ENCODE peak calls at places on chromosomes 5 and 9, in nine cellular contexts. F is heart left ventricle, N is omental fat pad, E is cardiac fibroblast, C is AG09319, W is pancreas, M is epithelial cell of esophagus, P is Caco-2, B is GM06990. G is an unnamed sample.

GRCh38 chr5:138606378-138606777 is 31.2 kb upstream of the HSPA9 start:
- DNase-seq in F (no peak), N (no peak), E (no peak), C (no peak), W (no peak), M (no peak), P (no peak), B (no peak), G (no peak)

GRCh38 chr5:125863579-125863978 is 559.6 kb upstream of the GRAMD2B start:
- DNase-seq in F (no peak), N (no peak), E (no peak), C (no peak), W (no peak), M (no peak), P (no peak), B (no peak), G (no peak)

GRCh38 chr9:27392451-27392850 is 95.5 kb upstream of the EQTN start:
- DNase-seq in F (no peak), N (no peak), E (no peak), C (no peak), W (no peak), M (no peak), P (no peak), B (no peak), G (no peak)

GRCh38 chr5:178740926-178741325 is 10.5 kb upstream of the ZNF354A start:
- DNase-seq in F (no peak), N (no peak), E (no peak), C (no peak), W (no peak), M (peak), P (no peak), B (no peak), G (no peak)

GRCh38 chr5:158958048-158958994 is 141.4 kb downstream of the EBF1 start:
- DNase-seq in F (no peak), N (no peak), E (peak), C (no peak), W (no peak), M (no peak), P (no peak), B (peak), G (no peak)

GRCh38 chr5:1521054-1521453 is 2.7 kb downstream of the LPCAT1 start:
- DNase-seq in F (peak), N (no peak), E (no peak), C (no peak), W (no peak), M (no peak), P (no peak), B (no peak), G (no peak)

GRCh38 chr9:132002827-132003704 is 76.6 kb downstream of the MED27 start:
- DNase-seq in F (no peak), N (no peak), E (no peak), C (no peak), W (no peak), M (peak), P (no peak), B (no peak), G (no peak)

GRCh38 chr5:124735169-124735858 is 11.1 kb downstream of the ZNF608 start:
- DNase-seq in F (no peak), N (no peak), E (peak), C (peak), W (no peak), M (no peak), P (peak), B (no peak), G (no peak)

GRCh38 chr5:109692011-109692410 is 2.3 kb downstream of the MAN2A1 start:
- DNase-seq in F (no peak), N (no peak), E (peak), C (peak), W (no peak), M (peak), P (no peak), B (peak), G (no peak)

GRCh38 chr5:17990168-17990567 is 355.9 kb downstream of the TAF11L14 start:
- DNase-seq in F (no peak), N (no peak), E (no peak), C (no peak), W (no peak), M (no peak), P (no peak), B (no peak), G (no peak)

GRCh38 chr5:143582869-143583268 is 179.4 kb upstream of the NR3C1 start:
- DNase-seq in F (no peak), N (no peak), E (peak), C (no peak), W (no peak), M (peak), P (no peak), B (no peak), G (no peak)

DNA sequence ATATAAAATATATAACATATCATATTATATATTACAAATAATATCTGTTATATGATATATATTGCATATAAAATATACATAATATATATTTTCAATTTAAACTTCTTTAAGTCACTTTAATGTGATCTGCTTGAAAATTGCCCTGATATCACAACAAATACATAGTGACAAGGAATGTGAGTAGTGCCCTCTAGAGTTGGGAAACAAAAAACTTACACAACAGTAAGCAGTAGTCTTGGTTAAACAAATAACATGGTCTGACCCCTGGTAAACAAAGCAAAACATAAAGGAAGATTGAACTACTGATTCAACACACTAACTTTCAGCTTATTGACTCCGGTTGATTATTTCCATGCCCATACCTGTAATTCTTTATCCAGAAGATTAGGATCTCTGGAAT is 188.3 kb upstream of the NMUR2 start:
- DNase-seq in F (no peak), N (no peak), E (no peak), C (no peak), W (no peak), M (peak), P (no peak), B (no peak), G (no peak)
- TF ChIP-seq CTCF in F (no peak), N (no peak), E (no peak), C (no peak), W (no peak), M (peak), P (no peak), B (peak), G (no peak)

DNA sequence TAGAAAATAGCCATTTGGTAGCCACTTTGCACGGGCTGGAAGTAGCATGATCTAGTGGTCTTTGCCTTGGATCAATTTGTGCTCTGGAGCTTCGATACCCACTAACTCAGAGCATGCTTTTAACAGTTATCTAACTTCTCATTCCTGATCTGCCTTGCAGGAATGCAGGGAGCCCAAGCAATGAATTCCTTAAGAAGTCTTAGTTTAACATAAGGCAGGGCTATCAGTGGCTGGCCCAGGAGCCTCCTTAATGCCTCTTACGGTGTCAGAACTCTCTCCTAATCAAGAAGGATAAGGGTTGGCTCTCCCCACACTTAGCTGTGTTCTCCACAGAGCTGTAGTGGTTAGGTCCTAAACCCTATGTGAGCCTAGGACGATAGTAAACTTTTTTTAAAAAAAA is 95.8 kb upstream of the TBCA start:
- DNase-seq in F (no peak), N (no peak), E (no peak), C (no peak), W (no peak), M (no peak), P (no peak), B (no peak), G (no peak)
- TF ChIP-seq CTCF in F (no peak), N (no peak), E (no peak), C (no peak), W (no peak), M (no peak), P (no peak), B (no peak), G (no peak)

GRCh38 chr9:22244141-22245011 is 202.2 kb upstream of the DMRTA1 start:
- DNase-seq in F (no peak), N (no peak), E (peak), C (peak), W (no peak), M (peak), P (peak), B (no peak), G (peak)
- TF ChIP-seq CTCF in F (peak), N (no peak), E (peak), C (peak), W (no peak), M (peak), P (no peak), B (peak), G (peak)

GRCh38 chr5:82351754-82352145 is 73.6 kb upstream of the RPS23 start:
- DNase-seq in F (no peak), N (no peak), E (peak), C (no peak), W (no peak), M (peak), P (peak), B (no peak), G (no peak)

GRCh38 chr5:82354543-82354942 is 76.4 kb upstream of the RPS23 start:
- DNase-seq in F (no peak), N (no peak), E (no peak), C (no peak), W (no peak), M (no peak), P (no peak), B (no peak), G (no peak)

GRCh38 chr5:82353522-82353921 is 75.4 kb upstream of the RPS23 start:
- DNase-seq in F (no peak), N (no peak), E (no peak), C (no peak), W (no peak), M (no peak), P (no peak), B (no peak), G (no peak)

GRCh38 chr5:82349651-82350050 is 71.5 kb upstream of the RPS23 start:
- DNase-seq in F (no peak), N (no peak), E (peak), C (no peak), W (no peak), M (peak), P (peak), B (no peak), G (no peak)

GRCh38 chr5:82352146-82352791 is 74.1 kb upstream of the RPS23 start:
- DNase-seq in F (no peak), N (no peak), E (peak), C (no peak), W (no peak), M (peak), P (no peak), B (no peak), G (no peak)
- TF ChIP-seq CTCF in F (no peak), N (no peak), E (no peak), C (no peak), W (no peak), M (no peak), P (no peak), B (no peak), G (peak)

GRCh38 chr5:39716532-39716971 is 291.8 kb upstream of the DAB2 start:
- DNase-seq in F (peak), N (no peak), E (peak), C (peak), W (peak), M (peak), P (peak), B (no peak), G (no peak)
- TF ChIP-seq CTCF in F (no peak), N (no peak), E (peak), C (peak), W (peak), M (peak), P (peak), B (peak), G (no peak)

DNA sequence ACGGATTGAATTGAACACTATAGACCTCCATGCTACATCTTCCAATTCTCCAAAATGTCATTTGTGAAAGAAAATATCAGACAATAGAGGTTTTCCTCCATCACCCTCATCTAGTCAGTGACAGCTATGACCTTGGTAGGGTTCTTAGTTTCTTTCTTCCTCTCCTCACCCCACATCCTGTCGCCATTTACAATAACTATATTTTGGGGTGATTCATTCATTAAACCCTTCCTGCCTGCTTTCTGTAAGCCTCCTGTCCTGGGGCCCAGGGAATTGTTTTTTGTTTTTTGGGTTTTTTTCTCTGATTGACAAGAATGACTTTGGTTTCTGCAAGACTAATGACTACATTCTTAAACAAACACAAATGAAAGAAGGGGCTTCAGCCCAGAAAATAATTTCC is 82.6 kb downstream of the PRELID2 start:
- DNase-seq in F (no peak), N (no peak), E (peak), C (no peak), W (no peak), M (no peak), P (no peak), B (no peak), G (no peak)
- TF ChIP-seq CTCF in F (no peak), N (no peak), E (no peak), C (no peak), W (no peak), M (no peak), P (no peak), B (no peak), G (no peak)

GRCh38 chr5:6520201-6520600 is 71.5 kb downstream of the UBE2QL1 start:
- DNase-seq in F (no peak), N (no peak), E (no peak), C (no peak), W (no peak), M (no peak), P (no peak), B (no peak), G (no peak)
- TF ChIP-seq CTCF in F (no peak), N (no peak), E (no peak), C (no peak), W (no peak), M (no peak), P (no peak), B (no peak), G (no peak)

GRCh38 chr5:115246361-115246991 is 16.2 kb downstream of the PGGT1B start:
- DNase-seq in F (no peak), N (no peak), E (peak), C (no peak), W (no peak), M (peak), P (peak), B (no peak), G (no peak)
- TF ChIP-seq CTCF in F (peak), N (no peak), E (peak), C (peak), W (no peak), M (peak), P (peak), B (peak), G (peak)

GRCh38 chr9:93826905-93827544 is 128.1 kb downstream of the BARX1 start:
- DNase-seq in F (no peak), N (no peak), E (no peak), C (no peak), W (no peak), M (no peak), P (no peak), B (no peak), G (no peak)
- TF ChIP-seq CTCF in F (no peak), N (no peak), E (no peak), C (no peak), W (no peak), M (no peak), P (no peak), B (no peak), G (no peak)

GRCh38 chr9:98536542-98537173 is 172.1 kb downstream of the GABBR2 start:
- DNase-seq in F (no peak), N (no peak), E (peak), C (no peak), W (no peak), M (peak), P (peak), B (peak), G (no peak)

GRCh38 chr9:98539954-98540353 is 168.8 kb downstream of the GABBR2 start:
- DNase-seq in F (no peak), N (no peak), E (peak), C (no peak), W (no peak), M (no peak), P (no peak), B (no peak), G (no peak)

GRCh38 chr9:98538626-98539031 is 170.1 kb downstream of the GABBR2 start:
- DNase-seq in F (no peak), N (no peak), E (no peak), C (no peak), W (no peak), M (no peak), P (no peak), B (no peak), G (no peak)

GRCh38 chr9:98540476-98540875 is 168.3 kb downstream of the GABBR2 start:
- DNase-seq in F (no peak), N (no peak), E (no peak), C (no peak), W (no peak), M (no peak), P (no peak), B (no peak), G (no peak)

DNA sequence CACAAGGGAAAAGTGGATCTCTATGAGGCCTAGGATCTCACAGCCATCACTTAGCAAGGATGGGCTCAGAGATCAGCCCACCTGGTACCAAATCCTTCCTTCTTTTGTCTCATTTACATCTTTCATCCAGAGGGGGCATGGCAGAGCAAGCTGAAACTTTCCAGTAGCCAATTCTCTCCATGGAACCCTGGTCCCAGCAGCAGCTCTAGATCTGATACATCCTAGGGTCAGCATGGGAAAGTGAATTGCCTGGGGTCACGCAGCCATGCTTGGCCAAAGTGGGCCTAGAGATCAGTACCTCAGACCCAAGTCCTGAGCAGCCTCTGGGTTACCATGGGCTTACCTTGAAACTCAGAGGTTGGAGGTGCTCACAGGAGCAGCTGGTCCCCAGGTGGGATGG is 170.5 kb downstream of the GABBR2 start:
- DNase-seq in F (no peak), N (no peak), E (no peak), C (no peak), W (no peak), M (no peak), P (no peak), B (no peak), G (no peak)
- TF ChIP-seq CTCF in F (no peak), N (no peak), E (peak), C (no peak), W (no peak), M (no peak), P (no peak), B (no peak), G (no peak)

G was measured in mesothelial cell of epicardium.